ENCODE peak calls at places on chromosomes 11 and 22, in ten cellular contexts. One of them, this sample, is unnamed.
A peak's percentile ranks its signal among the peaks of the same experiment; 100 is the strongest.

GRCh38 chr22:26367402-26368245 is 61.4 kb upstream of the ASPHD2 start:
- DNase-seq in endothelial cell of umbilical vein: peak; percentile 60
- DNase-seq in transverse colon: peak; percentile 28
- DNase-seq in GM12891: peak; percentile 42
- DNase-seq in GM12878: no peak
- DNase-seq in sigmoid colon: no peak
- DNase-seq in stomach: peak; percentile 41
- DNase-seq in HCT116: peak; percentile 59
- DNase-seq in K562: peak; percentile 77
- DNase-seq in upper lobe of left lung: no peak
- DNase-seq in this sample: no peak

GRCh38 chr22:45977551-45978274 is 751 bp upstream of the WNT7B start:
- DNase-seq in endothelial cell of umbilical vein: no peak
- DNase-seq in transverse colon: no peak
- DNase-seq in GM12891: no peak
- DNase-seq in GM12878: no peak
- DNase-seq in sigmoid colon: no peak
- DNase-seq in stomach: no peak
- DNase-seq in HCT116: no peak
- DNase-seq in K562: no peak
- DNase-seq in upper lobe of left lung: peak; percentile 73
- DNase-seq in this sample: no peak

GRCh38 chr11:72309074-72309598 is 65.2 kb upstream of the PHOX2A start:
- DNase-seq in endothelial cell of umbilical vein: no peak
- DNase-seq in transverse colon: no peak
- DNase-seq in GM12891: no peak
- DNase-seq in GM12878: no peak
- DNase-seq in sigmoid colon: no peak
- DNase-seq in stomach: no peak
- DNase-seq in HCT116: no peak
- DNase-seq in K562: no peak
- DNase-seq in upper lobe of left lung: no peak
- DNase-seq in this sample: no peak

GRCh38 chr11:65586676-65587075 is 8.9 kb downstream of the KCNK7 start:
- DNase-seq in endothelial cell of umbilical vein: no peak
- DNase-seq in transverse colon: no peak
- DNase-seq in GM12891: no peak
- DNase-seq in GM12878: no peak
- DNase-seq in sigmoid colon: no peak
- DNase-seq in stomach: no peak
- DNase-seq in HCT116: no peak
- DNase-seq in K562: no peak
- DNase-seq in upper lobe of left lung: no peak
- DNase-seq in this sample: no peak

GRCh38 chr11:122209619-122210377 is 93.8 kb upstream of the BLID start:
- DNase-seq in endothelial cell of umbilical vein: peak; percentile 87
- DNase-seq in transverse colon: peak; percentile 14
- DNase-seq in GM12891: no peak
- DNase-seq in GM12878: no peak
- DNase-seq in sigmoid colon: peak; percentile 86
- DNase-seq in stomach: no peak
- DNase-seq in HCT116: no peak
- DNase-seq in K562: no peak
- DNase-seq in upper lobe of left lung: no peak
- DNase-seq in this sample: no peak

GRCh38 chr11:64234840-64235379 is 526 bp downstream of the VEGFB start:
- DNase-seq in endothelial cell of umbilical vein: no peak
- DNase-seq in transverse colon: peak; percentile 77
- DNase-seq in GM12891: no peak
- DNase-seq in GM12878: no peak
- DNase-seq in sigmoid colon: no peak
- DNase-seq in stomach: peak; percentile 60
- DNase-seq in HCT116: no peak
- DNase-seq in K562: peak; percentile 44
- DNase-seq in upper lobe of left lung: peak; percentile 92
- DNase-seq in this sample: peak; percentile 93

GRCh38 chr11:93717501-93717900 is 23.8 kb downstream of the TAF1D start:
- DNase-seq in endothelial cell of umbilical vein: no peak
- DNase-seq in transverse colon: no peak
- DNase-seq in GM12891: no peak
- DNase-seq in GM12878: no peak
- DNase-seq in sigmoid colon: no peak
- DNase-seq in stomach: no peak
- DNase-seq in HCT116: no peak
- DNase-seq in K562: no peak
- DNase-seq in upper lobe of left lung: no peak
- DNase-seq in this sample: no peak

GRCh38 chr11:68412593-68413475 is 47.7 kb upstream of the PPP6R3 start:
- DNase-seq in endothelial cell of umbilical vein: no peak
- DNase-seq in transverse colon: no peak
- DNase-seq in GM12891: no peak
- DNase-seq in GM12878: peak; percentile 85
- DNase-seq in sigmoid colon: no peak
- DNase-seq in stomach: no peak
- DNase-seq in HCT116: no peak
- DNase-seq in K562: no peak
- DNase-seq in upper lobe of left lung: peak; percentile 43
- DNase-seq in this sample: no peak

DNA sequence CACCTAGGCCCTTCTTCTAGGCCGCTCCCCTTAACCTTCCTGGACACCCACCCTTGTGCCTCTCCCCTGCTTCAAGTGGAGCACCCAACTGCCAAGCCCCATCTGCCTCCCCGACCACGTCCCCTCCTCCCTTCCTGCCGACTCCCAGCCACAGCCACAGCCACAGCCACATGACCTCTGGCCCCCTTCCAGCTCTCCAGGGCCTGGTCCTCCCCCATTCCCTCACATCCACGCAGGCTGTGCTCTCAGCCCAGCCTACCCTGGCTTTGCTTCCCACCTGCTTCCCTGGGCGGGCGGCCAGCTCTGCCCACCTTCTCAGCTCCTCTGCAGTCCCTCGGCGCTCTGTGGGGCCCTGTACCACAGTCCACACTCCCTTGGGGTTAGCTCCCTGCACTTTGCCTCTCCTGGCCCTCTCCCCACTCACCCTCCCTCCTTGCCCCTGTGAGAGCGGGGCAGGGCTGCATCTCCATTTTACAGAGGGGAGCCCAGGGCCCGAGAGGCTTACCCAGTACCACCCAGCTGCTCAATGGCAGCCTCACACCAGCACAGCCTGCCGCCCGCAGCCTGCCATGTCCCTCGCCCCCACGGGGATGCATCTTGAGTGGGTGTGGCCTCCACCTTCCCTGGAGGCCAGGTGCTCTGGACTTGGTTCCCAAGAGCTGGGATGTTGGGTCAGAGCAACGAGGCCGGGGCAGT is 20.3 kb downstream of the PARVG start:
- DNase-seq in endothelial cell of umbilical vein: no peak
- DNase-seq in transverse colon: no peak
- DNase-seq in GM12891: no peak
- DNase-seq in GM12878: no peak
- DNase-seq in sigmoid colon: peak; percentile 67
- DNase-seq in stomach: no peak
- DNase-seq in HCT116: no peak
- DNase-seq in K562: no peak
- DNase-seq in upper lobe of left lung: no peak
- DNase-seq in this sample: no peak
- TF ChIP-seq POLR2A in endothelial cell of umbilical vein: no peak
- TF ChIP-seq POLR2A in transverse colon: no peak
- TF ChIP-seq POLR2A in GM12891: no peak
- TF ChIP-seq POLR2A in GM12878: no peak
- TF ChIP-seq POLR2A in sigmoid colon: no peak
- TF ChIP-seq POLR2A in stomach: no peak
- TF ChIP-seq POLR2A in HCT116: no peak
- TF ChIP-seq POLR2A in K562: no peak
- TF ChIP-seq POLR2A in upper lobe of left lung: no peak
- TF ChIP-seq POLR2A in this sample: no peak

DNA sequence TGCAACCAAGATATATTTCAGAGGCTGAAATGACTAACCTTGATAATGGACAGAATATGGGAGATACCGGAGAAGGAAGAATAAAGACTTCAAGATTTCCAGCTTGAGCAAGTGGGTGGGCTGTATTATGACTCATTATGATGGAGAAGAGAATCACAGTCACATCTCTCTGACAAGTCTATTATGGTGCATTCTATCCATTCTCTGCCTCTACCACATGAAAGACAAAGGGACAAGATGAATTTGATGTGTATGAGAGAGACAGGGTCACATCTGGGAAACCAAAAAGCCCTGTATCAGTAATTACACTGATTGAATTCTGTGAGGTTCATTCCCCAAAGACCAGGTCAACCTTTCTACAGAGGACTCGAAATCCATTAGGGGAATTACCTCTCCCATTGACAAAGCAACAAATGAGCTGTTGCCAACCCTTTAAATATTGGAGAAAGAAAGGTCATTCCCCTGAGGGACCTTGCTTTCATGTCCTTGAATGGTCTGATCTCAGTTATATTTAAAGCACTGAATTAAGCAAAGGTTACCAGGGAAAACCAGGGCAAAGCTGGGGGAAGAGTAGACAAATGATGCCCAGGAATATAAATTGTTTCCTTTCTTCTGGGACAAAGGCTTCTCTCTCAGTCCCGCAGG is 109.6 kb downstream of the USP35 start:
- DNase-seq in endothelial cell of umbilical vein: no peak
- DNase-seq in transverse colon: no peak
- DNase-seq in GM12891: no peak
- DNase-seq in GM12878: no peak
- DNase-seq in sigmoid colon: no peak
- DNase-seq in stomach: no peak
- DNase-seq in HCT116: no peak
- DNase-seq in K562: no peak
- DNase-seq in upper lobe of left lung: no peak
- DNase-seq in this sample: no peak
- TF ChIP-seq POLR2AphosphoS5 in endothelial cell of umbilical vein: no peak
- TF ChIP-seq POLR2AphosphoS5 in transverse colon: no peak
- TF ChIP-seq POLR2AphosphoS5 in GM12891: no peak
- TF ChIP-seq POLR2AphosphoS5 in GM12878: no peak
- TF ChIP-seq POLR2AphosphoS5 in sigmoid colon: no peak
- TF ChIP-seq POLR2AphosphoS5 in stomach: no peak
- TF ChIP-seq POLR2AphosphoS5 in HCT116: no peak
- TF ChIP-seq POLR2AphosphoS5 in K562: no peak
- TF ChIP-seq POLR2AphosphoS5 in upper lobe of left lung: no peak
- TF ChIP-seq POLR2AphosphoS5 in this sample: no peak

GRCh38 chr22:20776624-20777405 is 2.9 kb downstream of the SERPIND1 start:
- DNase-seq in endothelial cell of umbilical vein: no peak
- DNase-seq in transverse colon: no peak
- DNase-seq in GM12891: no peak
- DNase-seq in GM12878: no peak
- DNase-seq in sigmoid colon: no peak
- DNase-seq in stomach: no peak
- DNase-seq in HCT116: no peak
- DNase-seq in K562: peak; percentile 72
- DNase-seq in upper lobe of left lung: no peak
- DNase-seq in this sample: no peak

GRCh38 chr22:20771918-20772625 is 1.8 kb upstream of the SERPIND1 start:
- DNase-seq in endothelial cell of umbilical vein: no peak
- DNase-seq in transverse colon: no peak
- DNase-seq in GM12891: no peak
- DNase-seq in GM12878: no peak
- DNase-seq in sigmoid colon: no peak
- DNase-seq in stomach: no peak
- DNase-seq in HCT116: no peak
- DNase-seq in K562: no peak
- DNase-seq in upper lobe of left lung: no peak
- DNase-seq in this sample: no peak

GRCh38 chr22:20775342-20775895 is 1.5 kb downstream of the SERPIND1 start:
- DNase-seq in endothelial cell of umbilical vein: no peak
- DNase-seq in transverse colon: no peak
- DNase-seq in GM12891: no peak
- DNase-seq in GM12878: no peak
- DNase-seq in sigmoid colon: no peak
- DNase-seq in stomach: no peak
- DNase-seq in HCT116: no peak
- DNase-seq in K562: no peak
- DNase-seq in upper lobe of left lung: no peak
- DNase-seq in this sample: no peak

GRCh38 chr22:20774882-20775281 is 969 bp downstream of the SERPIND1 start:
- DNase-seq in endothelial cell of umbilical vein: no peak
- DNase-seq in transverse colon: no peak
- DNase-seq in GM12891: no peak
- DNase-seq in GM12878: no peak
- DNase-seq in sigmoid colon: no peak
- DNase-seq in stomach: no peak
- DNase-seq in HCT116: no peak
- DNase-seq in K562: no peak
- DNase-seq in upper lobe of left lung: no peak
- DNase-seq in this sample: no peak

DNA sequence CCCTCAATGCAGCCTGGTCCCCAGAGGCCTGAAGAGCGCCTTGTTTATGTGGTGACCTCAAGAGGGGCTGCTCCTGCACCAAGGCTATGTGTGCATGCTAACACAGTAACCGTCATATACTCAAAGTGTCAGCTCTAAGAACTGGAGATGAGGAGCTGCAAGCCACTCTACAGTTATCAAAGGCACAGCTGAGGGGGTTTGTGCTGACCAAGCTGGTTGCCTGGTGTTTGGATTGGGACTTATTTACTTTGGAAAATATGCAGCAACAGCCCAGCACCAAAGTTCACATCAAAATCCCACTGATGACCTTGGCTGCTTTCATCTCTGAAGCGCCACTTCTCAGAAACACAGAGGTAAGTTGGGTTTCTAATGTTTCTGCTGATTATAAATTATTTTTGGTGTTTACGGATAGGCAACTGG is at the start of gene SERPIND1:
- DNase-seq in endothelial cell of umbilical vein: no peak
- DNase-seq in transverse colon: no peak
- DNase-seq in GM12891: no peak
- DNase-seq in GM12878: no peak
- DNase-seq in sigmoid colon: no peak
- DNase-seq in stomach: no peak
- DNase-seq in HCT116: no peak
- DNase-seq in K562: no peak
- DNase-seq in upper lobe of left lung: no peak
- DNase-seq in this sample: no peak
- TF ChIP-seq POLR2A in endothelial cell of umbilical vein: no peak
- TF ChIP-seq POLR2A in transverse colon: no peak
- TF ChIP-seq POLR2A in GM12891: no peak
- TF ChIP-seq POLR2A in GM12878: no peak
- TF ChIP-seq POLR2A in sigmoid colon: no peak
- TF ChIP-seq POLR2A in stomach: no peak
- TF ChIP-seq POLR2A in HCT116: no peak
- TF ChIP-seq POLR2A in K562: no peak
- TF ChIP-seq POLR2A in upper lobe of left lung: no peak
- TF ChIP-seq POLR2A in this sample: no peak

GRCh38 chr11:86220654-86221053 is 23.9 kb upstream of the EED start:
- DNase-seq in endothelial cell of umbilical vein: no peak
- DNase-seq in transverse colon: no peak
- DNase-seq in GM12891: no peak
- DNase-seq in GM12878: no peak
- DNase-seq in sigmoid colon: no peak
- DNase-seq in stomach: no peak
- DNase-seq in HCT116: no peak
- DNase-seq in K562: no peak
- DNase-seq in upper lobe of left lung: no peak
- DNase-seq in this sample: no peak

GRCh38 chr11:86222081-86222480 is 22.5 kb upstream of the EED start:
- DNase-seq in endothelial cell of umbilical vein: no peak
- DNase-seq in transverse colon: no peak
- DNase-seq in GM12891: no peak
- DNase-seq in GM12878: no peak
- DNase-seq in sigmoid colon: no peak
- DNase-seq in stomach: no peak
- DNase-seq in HCT116: no peak
- DNase-seq in K562: no peak
- DNase-seq in upper lobe of left lung: no peak
- DNase-seq in this sample: no peak

GRCh38 chr11:86214710-86215109 is 29.8 kb upstream of the EED start:
- DNase-seq in endothelial cell of umbilical vein: no peak
- DNase-seq in transverse colon: no peak
- DNase-seq in GM12891: no peak
- DNase-seq in GM12878: peak; percentile 91
- DNase-seq in sigmoid colon: no peak
- DNase-seq in stomach: no peak
- DNase-seq in HCT116: no peak
- DNase-seq in K562: no peak
- DNase-seq in upper lobe of left lung: no peak
- DNase-seq in this sample: no peak

GRCh38 chr11:86219291-86220193 is 25.0 kb upstream of the EED start:
- DNase-seq in endothelial cell of umbilical vein: no peak
- DNase-seq in transverse colon: no peak
- DNase-seq in GM12891: no peak
- DNase-seq in GM12878: peak; percentile 86
- DNase-seq in sigmoid colon: no peak
- DNase-seq in stomach: no peak
- DNase-seq in HCT116: no peak
- DNase-seq in K562: no peak
- DNase-seq in upper lobe of left lung: no peak
- DNase-seq in this sample: no peak

DNA sequence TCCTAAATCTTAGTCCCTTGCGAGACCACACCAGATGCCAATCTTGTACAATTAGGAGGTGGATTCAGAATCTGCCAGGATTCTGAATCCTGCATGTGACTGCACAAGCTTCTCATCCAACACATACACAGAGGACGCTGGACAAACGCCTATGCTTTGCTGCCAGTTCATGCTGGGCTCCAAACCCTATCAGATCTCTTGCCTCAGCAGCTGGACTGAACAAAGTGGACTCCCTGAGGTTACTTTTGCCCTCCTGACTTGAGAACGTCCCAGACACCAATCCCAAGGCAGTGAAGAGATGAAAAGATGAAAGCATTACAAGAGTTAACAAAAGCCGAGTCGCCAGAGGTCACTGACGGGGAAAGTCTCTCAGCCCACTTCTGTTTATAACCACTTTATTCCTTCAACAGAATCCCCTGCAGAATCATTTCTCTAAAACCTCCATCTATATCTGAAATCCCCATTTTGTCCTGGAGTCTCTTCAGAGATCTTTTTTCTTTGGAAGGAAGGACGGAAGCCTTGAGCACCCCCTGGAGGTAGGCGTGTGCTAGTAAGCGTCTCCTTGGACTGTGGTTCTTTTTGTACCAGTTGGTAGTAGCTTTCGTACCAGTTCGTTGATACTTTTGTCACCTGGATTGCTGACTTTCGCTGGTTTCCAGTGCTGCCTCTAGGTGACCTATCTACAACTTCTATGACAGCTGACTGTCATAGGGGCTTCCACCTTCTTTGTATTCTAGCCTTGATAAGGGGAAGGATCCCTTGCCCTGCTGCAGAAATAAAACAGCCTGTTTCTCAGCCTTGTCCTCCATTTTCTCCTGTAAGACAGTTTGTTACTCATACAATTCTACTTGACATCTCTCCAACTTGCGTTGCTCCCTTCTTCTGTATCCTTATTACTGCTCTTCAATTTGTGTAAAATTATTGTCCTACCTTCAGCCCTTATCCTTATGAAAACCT is 26.1 kb upstream of the EED start:
- DNase-seq in endothelial cell of umbilical vein: peak; percentile 82
- DNase-seq in transverse colon: peak; percentile 75
- DNase-seq in GM12891: no peak
- DNase-seq in GM12878: peak; percentile 76
- DNase-seq in sigmoid colon: peak; percentile 77
- DNase-seq in stomach: peak; percentile 64
- DNase-seq in HCT116: peak; percentile 66
- DNase-seq in K562: peak; percentile 90
- DNase-seq in upper lobe of left lung: no peak
- DNase-seq in this sample: peak; percentile 76
- TF ChIP-seq POLR2AphosphoS5 in endothelial cell of umbilical vein: no peak
- TF ChIP-seq POLR2AphosphoS5 in transverse colon: no peak
- TF ChIP-seq POLR2AphosphoS5 in GM12891: no peak
- TF ChIP-seq POLR2AphosphoS5 in GM12878: no peak
- TF ChIP-seq POLR2AphosphoS5 in sigmoid colon: no peak
- TF ChIP-seq POLR2AphosphoS5 in stomach: no peak
- TF ChIP-seq POLR2AphosphoS5 in HCT116: no peak
- TF ChIP-seq POLR2AphosphoS5 in K562: no peak
- TF ChIP-seq POLR2AphosphoS5 in upper lobe of left lung: no peak
- TF ChIP-seq POLR2AphosphoS5 in this sample: no peak

This sample was measured in spleen.